ENCODE peak calls at places on chromosomes 4 and X, in six cellular contexts. F is heart left ventricle, V is WERI-Rb-1, G is neuronal stem cell, R is aorta, T is DND-41. N is an unnamed sample.

GRCh38 chr4:7232061-7232616 is 39.8 kb downstream of the SORCS2 start:
- DNase-seq in R (no peak), G (no peak), F (peak), T (no peak), V (no peak), N (no peak)

GRCh38 chr4:59597536-59598232 is 1602.4 kb upstream of the ADGRL3 start:
- DNase-seq in V (no peak), F (no peak), R (no peak), T (no peak), G (no peak), N (no peak)

GRCh38 chrX:40054793-40055192 is 43.0 kb downstream of the BCOR start:
- DNase-seq in R (no peak), G (no peak), V (no peak), T (no peak), F (no peak), N (no peak)

GRCh38 chr4:178165251-178165650 is 723.0 kb upstream of the AGA start:
- DNase-seq in T (no peak), V (no peak), F (no peak), R (no peak), G (no peak), N (no peak)

GRCh38 chrX:19725545-19726102 is 161.8 kb downstream of the SH3KBP1 start:
- DNase-seq in R (no peak), F (no peak), V (no peak), G (no peak), T (no peak), N (no peak)

GRCh38 chr4:145935253-145936141 is 3.1 kb downstream of the ZNF827 start:
- DNase-seq in T (no peak), G (no peak), F (no peak), R (no peak), V (peak), N (no peak)

GRCh38 chrX:127861611-127862010 is 190.6 kb downstream of the ACTRT1 start:
- DNase-seq in R (no peak), F (no peak), T (no peak), V (no peak), G (no peak), N (no peak)

GRCh38 chr4:71270901-71271300 is 67.9 kb upstream of the SLC4A4 start:
- DNase-seq in F (no peak), V (peak), G (peak), T (peak), R (no peak), N (no peak)

GRCh38 chr4:39976945-39977488 is 694 bp downstream of the PDS5A start:
- DNase-seq in T (peak), G (peak), R (peak), V (peak), F (no peak), N (peak)

GRCh38 chr4:8044699-8045098 is 105.0 kb upstream of the AFAP1 start:
- DNase-seq in G (no peak), R (no peak), F (no peak), T (no peak), V (no peak), N (no peak)

GRCh38 chr4:10949039-10949728 is 264.6 kb upstream of the CLNK start:
- DNase-seq in F (no peak), R (no peak), T (no peak), V (no peak), G (no peak), N (no peak)

GRCh38 chrX:56783450-56783831 is 54.4 kb downstream of the NBDY start:
- DNase-seq in V (peak), F (no peak), T (no peak), R (peak), G (no peak), N (no peak)

GRCh38 chr4:94722748-94723147 is 35.0 kb upstream of the BMPR1B start:
- DNase-seq in T (peak), F (no peak), V (no peak), G (no peak), R (no peak), N (no peak)

GRCh38 chr4:54998991-54999390 is 126.4 kb downstream of the KDR start:
- DNase-seq in F (no peak), G (no peak), R (no peak), T (no peak), V (no peak), N (no peak)

GRCh38 chr4:187667095-187667494 is 328.5 kb upstream of the ZFP42 start:
- DNase-seq in G (no peak), R (no peak), T (no peak), F (no peak), V (no peak), N (no peak)

GRCh38 chrX:100350704-100351489 is 59.2 kb downstream of the PCDH19 start:
- DNase-seq in G (no peak), V (no peak), F (no peak), R (no peak), T (no peak), N (no peak)

GRCh38 chr4:162506253-162506652 is 342.5 kb upstream of the FSTL5 start:
- DNase-seq in V (no peak), F (no peak), T (no peak), R (no peak), G (no peak), N (no peak)

GRCh38 chrX:14529288-14529989 is at the start of gene GLRA2:
- DNase-seq in V (no peak), G (peak), T (peak), F (no peak), R (no peak), N (no peak)

GRCh38 chr4:42436950-42437349 is 39.7 kb downstream of the SHISA3 start:
- DNase-seq in R (no peak), V (no peak), G (no peak), T (no peak), F (no peak), N (no peak)

GRCh38 chr4:42280327-42281095 is 116.8 kb upstream of the SHISA3 start:
- DNase-seq in R (no peak), F (no peak), G (no peak), V (no peak), T (peak), N (no peak)

GRCh38 chr4:149980941-149981340 is 97.3 kb upstream of the DCLK2 start:
- DNase-seq in T (peak), V (peak), G (peak), F (no peak), R (peak), N (peak)

GRCh38 chr4:107818301-107818910 is 6.3 kb upstream of the SGMS2 start:
- DNase-seq in T (no peak), F (no peak), V (no peak), R (no peak), G (no peak), N (no peak)

GRCh38 chrX:68938244-68939004 is 109.6 kb downstream of the EFNB1 start:
- DNase-seq in R (no peak), F (no peak), T (no peak), V (no peak), G (no peak), N (no peak)

GRCh38 chrX:118420462-118420861 is 74.6 kb downstream of the WDR44 start:
- DNase-seq in F (no peak), T (no peak), G (no peak), V (no peak), R (no peak), N (no peak)
- H3K4me3 ChIP-seq in F (no peak), T (no peak), G (no peak), V (no peak), R (no peak), N (no peak)

DNA sequence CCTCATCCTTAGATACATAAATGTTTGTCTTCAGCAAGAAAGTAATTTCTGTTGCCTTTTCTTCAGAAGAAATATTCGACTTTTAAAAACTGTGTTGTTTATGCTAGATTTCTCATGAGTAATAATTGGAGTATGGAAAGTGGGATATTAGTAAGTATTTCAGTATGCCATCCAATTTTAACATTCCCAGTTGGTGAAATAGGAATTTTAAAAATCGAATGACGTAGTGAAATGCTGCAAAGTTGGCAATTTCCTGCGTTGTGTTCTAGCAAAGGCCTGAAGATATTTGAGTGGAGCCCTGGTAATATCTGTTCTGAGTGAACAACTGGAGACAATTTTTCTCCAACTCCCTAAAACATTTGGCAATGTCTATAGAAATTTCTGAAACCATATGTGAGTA is 190.1 kb downstream of the ZNF330 start:
- DNase-seq in R (no peak), T (no peak), G (no peak), V (no peak), F (no peak), N (no peak)
- H3K4me3 ChIP-seq in R (no peak), T (no peak), G (no peak), V (no peak), F (no peak), N (no peak)

GRCh38 chr4:76178296-76178695 is 30.1 kb upstream of the NUP54 start:
- DNase-seq in F (no peak), R (no peak), T (no peak), V (no peak), G (no peak), N (no peak)

GRCh38 chr4:76177709-76178108 is 29.5 kb upstream of the NUP54 start:
- DNase-seq in R (no peak), V (no peak), G (no peak), T (no peak), F (no peak), N (no peak)

GRCh38 chr4:76175336-76175735 is 27.1 kb upstream of the NUP54 start:
- DNase-seq in G (no peak), R (no peak), F (no peak), T (no peak), V (no peak), N (no peak)

GRCh38 chr4:76179398-76180318 is 31.5 kb upstream of the NUP54 start:
- DNase-seq in T (peak), V (peak), G (peak), F (peak), R (peak), N (peak)

DNA sequence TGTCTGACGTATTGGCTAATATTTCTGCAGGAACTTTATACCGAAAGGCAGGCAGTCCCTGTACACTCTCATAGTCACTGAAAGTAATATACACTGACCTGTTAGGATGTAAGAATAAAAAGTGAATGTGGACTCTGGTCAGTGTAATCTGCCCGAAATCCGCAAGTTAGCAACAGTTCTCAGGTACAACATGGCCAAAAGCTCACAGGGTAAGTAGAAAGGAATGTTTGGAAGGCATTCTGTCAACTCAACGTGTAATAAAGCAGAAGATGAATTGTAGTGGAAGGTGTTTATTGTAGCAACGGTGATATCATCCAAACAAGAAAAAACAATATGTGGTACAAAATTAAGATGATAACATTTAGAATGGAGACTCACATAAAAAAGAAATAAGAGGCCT is 26.0 kb upstream of the NUP54 start:
- DNase-seq in V (no peak), F (no peak), T (no peak), G (no peak), R (no peak), N (no peak)
- H3K4me3 ChIP-seq in V (no peak), F (no peak), T (no peak), G (no peak), R (no peak), N (no peak)

GRCh38 chrX:16124201-16124600 is 836 bp downstream of the GRPR start:
- DNase-seq in T (no peak), R (no peak), G (no peak), V (no peak), F (no peak), N (no peak)
- H3K4me3 ChIP-seq in T (no peak), R (no peak), G (no peak), V (no peak), F (no peak), N (no peak)

DNA sequence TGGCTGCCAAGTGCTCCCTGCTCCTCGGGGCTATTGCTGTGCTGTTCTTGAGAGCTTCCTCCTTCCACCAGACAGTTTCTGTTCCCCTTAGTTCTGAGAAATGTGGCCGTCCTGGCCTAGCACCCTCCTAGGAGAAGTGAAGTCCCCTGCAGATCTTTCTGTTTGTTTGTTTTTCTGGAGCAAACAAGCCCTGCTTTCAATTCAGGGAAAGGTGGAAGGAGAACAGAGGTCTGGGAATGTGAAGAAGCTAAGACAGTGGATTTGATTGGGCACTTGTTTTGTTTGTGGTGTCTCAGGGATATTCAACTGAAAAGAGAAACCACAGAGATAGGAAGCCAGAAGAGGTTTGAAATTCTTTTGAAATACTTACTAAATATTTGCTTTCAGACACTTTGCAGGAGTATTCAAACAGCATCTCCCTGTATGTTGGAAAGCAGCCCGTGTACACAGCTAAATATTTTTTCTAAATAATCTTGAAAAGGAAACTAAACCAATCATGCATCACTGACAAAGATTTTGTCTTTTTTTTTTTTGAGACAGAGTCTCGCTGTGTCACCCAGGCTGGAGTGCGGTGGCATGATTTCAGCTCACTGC is 36.5 kb upstream of the PPM1K start:
- DNase-seq in V (no peak), R (no peak), T (peak), F (no peak), G (no peak), N (no peak)
- H3K4me3 ChIP-seq in V (no peak), R (no peak), T (peak), F (no peak), G (no peak), N (no peak)

GRCh38 chrX:55057691-55058249 is 17.1 kb upstream of the PAGE2B start:
- DNase-seq in F (no peak), T (peak), R (no peak), V (no peak), G (peak), N (no peak)

DNA sequence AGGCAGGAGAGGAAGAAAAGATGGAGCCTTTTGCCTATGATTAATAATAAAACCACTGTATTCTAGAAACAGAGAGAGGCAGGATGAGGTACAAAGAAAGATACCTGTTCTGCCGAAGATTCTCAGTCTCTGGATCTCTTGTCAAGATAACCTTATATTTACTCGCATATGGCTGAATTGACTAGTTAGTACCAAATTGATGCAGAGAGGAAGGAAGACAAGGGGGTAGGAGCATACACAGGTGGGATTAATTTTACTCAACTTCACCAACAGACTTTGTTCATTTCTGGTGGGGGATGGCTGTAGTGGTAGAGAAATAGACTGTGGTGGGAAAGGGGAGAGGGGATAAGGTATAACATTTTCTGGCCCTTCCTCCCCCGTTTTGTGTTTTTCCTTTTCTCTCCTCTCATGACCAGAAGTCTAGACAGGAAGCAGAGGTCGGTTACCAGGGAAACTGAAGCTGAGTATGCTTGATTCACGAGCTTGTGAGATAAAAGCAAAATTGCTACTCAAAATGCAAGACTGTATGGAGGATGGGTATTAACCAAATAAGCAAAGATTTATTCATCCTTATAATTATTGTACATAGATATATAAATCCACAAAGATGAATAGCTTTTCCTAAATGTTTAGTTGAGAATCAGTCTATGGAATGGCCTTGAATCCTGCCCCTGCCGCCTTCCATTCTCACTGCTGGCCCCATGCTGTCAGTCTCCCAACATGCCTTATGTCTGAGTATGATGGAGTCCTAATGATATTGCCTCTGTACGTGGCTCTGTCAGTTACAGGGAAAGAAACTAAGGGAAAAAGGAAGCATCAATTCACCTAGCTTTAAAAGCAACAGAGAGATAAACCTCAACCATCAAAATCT is 17.8 kb upstream of the PAGE2B start:
- DNase-seq in G (no peak), T (peak), V (no peak), F (no peak), R (no peak), N (no peak)
- H3K4me3 ChIP-seq in G (no peak), T (no peak), V (no peak), F (peak), R (peak), N (peak)

DNA sequence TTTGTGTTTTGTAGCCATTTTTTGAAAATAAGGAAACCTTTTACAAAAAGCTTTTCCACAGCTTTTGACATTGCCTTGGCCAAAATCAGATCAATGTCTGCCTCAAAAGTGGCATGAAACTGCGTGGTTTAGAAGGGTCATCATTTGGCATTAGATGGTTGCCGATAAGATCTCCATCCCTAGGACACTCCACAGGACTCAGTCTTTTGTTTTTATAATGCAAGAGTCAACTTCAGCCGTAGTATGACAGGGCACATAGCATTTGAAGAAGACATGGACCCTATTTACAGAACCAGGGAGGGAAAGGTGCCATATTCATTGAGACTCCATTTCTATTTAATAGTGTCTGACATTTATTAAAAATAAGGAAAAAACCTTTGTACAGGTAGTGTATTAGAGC is 1.3 kb downstream of the RTL8A start:
- DNase-seq in V (no peak), G (no peak), R (no peak), F (no peak), T (no peak), N (no peak)
- H3K4me3 ChIP-seq in V (peak), G (no peak), R (no peak), F (peak), T (no peak), N (peak)

GRCh38 chr4:112881842-112882241 is 167.6 kb upstream of the ANK2 start:
- DNase-seq in R (no peak), T (no peak), F (no peak), V (no peak), G (no peak), N (no peak)
- H3K4me3 ChIP-seq in R (no peak), T (no peak), F (peak), V (no peak), G (no peak), N (peak)

GRCh38 chr4:172819353-172819752 is 349.3 kb upstream of the GALNT7 start:
- DNase-seq in R (no peak), V (no peak), G (no peak), T (no peak), F (no peak), N (no peak)

GRCh38 chr4:172822322-172822721 is 346.3 kb upstream of the GALNT7 start:
- DNase-seq in G (no peak), T (no peak), V (no peak), R (no peak), F (no peak), N (no peak)

GRCh38 chr4:172815499-172816175 is 353.0 kb upstream of the GALNT7 start:
- DNase-seq in T (no peak), R (no peak), V (no peak), G (no peak), F (no peak), N (no peak)

GRCh38 chr4:172813359-172813923 is 355.2 kb upstream of the GALNT7 start:
- DNase-seq in G (no peak), F (no peak), V (no peak), T (no peak), R (no peak), N (no peak)

GRCh38 chr4:172818901-172819300 is 349.7 kb upstream of the GALNT7 start:
- DNase-seq in G (no peak), V (no peak), F (no peak), T (no peak), R (no peak), N (no peak)
- H3K4me3 ChIP-seq in G (no peak), V (no peak), F (no peak), T (no peak), R (no peak), N (no peak)